ENCODE peak calls at places on chromosomes 6 and 20, in ten cellular contexts. X, M, N, R, W, Q, C, F, T and V are unnamed samples.

GRCh38 chr20:63453029-63453523 is 19.4 kb downstream of the KCNQ2 start:
- DNase-seq in X (no peak), M (no peak), N (no peak), R (no peak), W (no peak), Q (no peak), C (no peak), F (no peak), T (no peak), V (no peak)

GRCh38 chr6:48678390-48678789 is 567.4 kb upstream of the PTCHD4 start:
- DNase-seq in X (no peak), M (no peak), N (no peak), R (no peak), W (no peak), Q (no peak), C (no peak), F (no peak), T (no peak), V (no peak)

GRCh38 chr6:157813757-157814455 is 9.1 kb upstream of the SNX9 start:
- DNase-seq in X (peak; percentile 90), M (no peak), N (no peak), R (peak; percentile 78), W (peak; percentile 89), Q (no peak), C (peak; percentile 33), F (no peak), T (no peak), V (no peak)

GRCh38 chr6:34146801-34147592 is 1.1 kb upstream of the GRM4 start:
- DNase-seq in X (no peak), M (no peak), N (no peak), R (peak; percentile 26), W (peak; percentile 28), Q (no peak), C (no peak), F (peak; percentile 23), T (no peak), V (no peak)

GRCh38 chr6:17905611-17906592 is 81.5 kb downstream of the KIF13A start:
- DNase-seq in X (peak; percentile 42), M (no peak), N (peak; percentile 25), R (no peak), W (peak; percentile 59), Q (no peak), C (no peak), F (no peak), T (no peak), V (no peak)

GRCh38 chr6:33029297-33030184 is 20.1 kb upstream of the HLA-DOA start:
- DNase-seq in X (no peak), M (no peak), N (no peak), R (no peak), W (no peak), Q (peak; percentile 32), C (peak; percentile 50), F (no peak), T (no peak), V (peak; percentile 56)

GRCh38 chr20:60257671-60258070 is 299.4 kb downstream of the CDH26 start:
- DNase-seq in X (no peak), M (no peak), N (no peak), R (no peak), W (no peak), Q (no peak), C (no peak), F (no peak), T (no peak), V (no peak)

GRCh38 chr6:111614833-111615582 is 9.3 kb upstream of the TRAF3IP2 start:
- DNase-seq in X (no peak), M (no peak), N (no peak), R (no peak), W (no peak), Q (peak; percentile 78), C (peak; percentile 13), F (no peak), T (no peak), V (no peak)

GRCh38 chr20:36091561-36092423 is 62.7 kb upstream of the EPB41L1 start:
- DNase-seq in X (no peak), M (no peak), N (no peak), R (no peak), W (no peak), Q (no peak), C (no peak), F (no peak), T (no peak), V (no peak)

GRCh38 chr6:112691289-112691688 is 344.2 kb downstream of the RFPL4B start:
- DNase-seq in X (peak; percentile 92), M (no peak), N (peak; percentile 66), R (peak; percentile 18), W (peak; percentile 91), Q (no peak), C (no peak), F (no peak), T (no peak), V (no peak)

GRCh38 chr6:106279179-106279578 is 46.4 kb downstream of the ATG5 start:
- DNase-seq in X (no peak), M (no peak), N (no peak), R (peak; percentile 43), W (peak; percentile 17), Q (no peak), C (no peak), F (no peak), T (no peak), V (no peak)

GRCh38 chr20:4091332-4092135 is 76.2 kb upstream of the RNF24 start:
- DNase-seq in X (no peak), M (no peak), N (peak; percentile 74), R (no peak), W (peak; percentile 73), Q (peak; percentile 66), C (peak; percentile 63), F (no peak), T (peak; percentile 44), V (no peak)

GRCh38 chr6:392441-393390 is 1.2 kb downstream of the IRF4 start:
- DNase-seq in X (no peak), M (no peak), N (no peak), R (no peak), W (no peak), Q (no peak), C (no peak), F (no peak), T (no peak), V (peak; percentile 44)

GRCh38 chr6:14511192-14511591 is 393.6 kb downstream of the CD83 start:
- DNase-seq in X (no peak), M (no peak), N (no peak), R (no peak), W (no peak), Q (no peak), C (no peak), F (no peak), T (no peak), V (no peak)

GRCh38 chr6:74249658-74250057 is 553.7 kb downstream of the CD109 start:
- DNase-seq in X (peak; percentile 1), M (no peak), N (no peak), R (peak; percentile 62), W (peak; percentile 83), Q (no peak), C (no peak), F (no peak), T (no peak), V (no peak)

GRCh38 chr20:22757424-22758189 is 173.2 kb upstream of the FOXA2 start:
- DNase-seq in X (no peak), M (no peak), N (no peak), R (no peak), W (no peak), Q (no peak), C (no peak), F (no peak), T (no peak), V (no peak)

GRCh38 chr6:156832166-156832743 is 55.1 kb downstream of the ARID1B start:
- DNase-seq in X (no peak), M (no peak), N (peak; percentile 46), R (peak; percentile 65), W (peak; percentile 79), Q (no peak), C (no peak), F (no peak), T (no peak), V (no peak)

GRCh38 chr6:729646-730320 is 36.8 kb upstream of the EXOC2 start:
- DNase-seq in X (no peak), M (no peak), N (no peak), R (no peak), W (no peak), Q (no peak), C (no peak), F (no peak), T (no peak), V (no peak)

GRCh38 chr20:24695529-24696225 is 226.2 kb downstream of the SYNDIG1 start:
- DNase-seq in X (no peak), M (no peak), N (peak; percentile 23), R (no peak), W (no peak), Q (no peak), C (no peak), F (peak; percentile 48), T (peak; percentile 7), V (no peak)
- TF ChIP-seq CTCF in X (no peak), M (no peak), N (no peak), R (no peak), W (no peak), Q (no peak), C (no peak), F (no peak), T (no peak), V (no peak)

DNA sequence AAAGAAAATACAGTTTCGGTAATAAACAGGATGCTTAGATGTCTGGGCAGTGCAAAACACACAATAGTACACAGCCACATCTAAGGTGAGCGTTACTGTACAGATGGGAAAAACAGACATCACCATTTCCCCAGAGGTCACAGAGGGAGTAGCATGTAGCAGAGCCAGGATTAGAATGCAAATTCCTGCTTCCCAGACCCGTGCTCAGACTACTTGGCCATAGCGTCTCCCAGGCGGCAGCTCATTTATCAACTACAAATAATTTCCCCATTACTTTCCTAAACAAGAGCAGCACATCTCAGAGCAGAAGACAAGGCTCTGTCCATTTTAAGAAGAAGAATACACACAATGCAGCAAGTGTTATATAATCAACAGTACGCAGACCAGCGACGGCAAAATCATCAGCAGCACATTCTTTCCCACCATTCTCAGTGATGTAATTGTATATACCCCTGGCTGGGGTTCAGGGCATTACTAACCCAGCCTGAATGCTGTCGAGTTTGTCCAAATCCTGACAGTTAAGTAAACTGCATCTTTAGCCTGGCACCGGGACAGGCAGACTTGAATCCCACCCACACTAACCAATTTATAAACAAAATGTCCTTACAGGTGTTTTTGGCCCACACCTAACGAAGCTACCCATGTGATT is 61.9 kb downstream of the CNKSR3 start:
- DNase-seq in X (peak; percentile 52), M (no peak), N (no peak), R (peak; percentile 86), W (peak; percentile 86), Q (peak; percentile 30), C (no peak), F (no peak), T (no peak), V (no peak)
- TF ChIP-seq CTCF in X (peak; percentile 12), M (no peak), N (no peak), R (peak; percentile 40), W (peak; percentile 22), Q (peak; percentile 48), C (peak; percentile 18), F (peak; percentile 38), T (no peak), V (no peak)

GRCh38 chr20:45456632-45457031 is 12.9 kb upstream of the WFDC2 start:
- DNase-seq in X (no peak), M (no peak), N (no peak), R (no peak), W (no peak), Q (peak; percentile 71), C (no peak), F (no peak), T (no peak), V (no peak)
- TF ChIP-seq CTCF in X (peak; percentile 2), M (peak; percentile 15), N (no peak), R (no peak), W (no peak), Q (peak; percentile 48), C (peak; percentile 25), F (no peak), T (no peak), V (no peak)

GRCh38 chr20:6142348-6142993 is 19.6 kb upstream of the FERMT1 start:
- DNase-seq in X (no peak), M (no peak), N (peak; percentile 71), R (peak; percentile 55), W (peak; percentile 70), Q (peak; percentile 52), C (peak; percentile 68), F (no peak), T (no peak), V (no peak)
- TF ChIP-seq CTCF in X (peak; percentile 74), M (peak; percentile 94), N (peak; percentile 95), R (peak; percentile 75), W (peak; percentile 70), Q (peak; percentile 74), C (peak; percentile 79), F (peak; percentile 91), T (peak; percentile 29), V (peak; percentile 41)